ENCODE peak calls at places on chromosome 9, in seven cellular contexts. E is AG10803, U is GOT3, O is nephron progenitor cell, H is K562, W is cardiac muscle cell, P is tibial artery. V is an unnamed sample.

GRCh38 chr9:94108584-94108983 is 24.3 kb downstream of the PTPDC1 start:
- DNase-seq in W (no peak), H (no peak), P (peak), O (no peak), E (peak), U (no peak), V (no peak)

GRCh38 chr9:136231478-136232297 is 13.9 kb downstream of the QSOX2 start:
- DNase-seq in O (no peak), U (no peak), E (no peak), W (no peak), P (no peak), H (peak), V (no peak)

GRCh38 chr9:75238311-75238976 is 150.1 kb downstream of the OSTF1 start:
- DNase-seq in U (no peak), W (peak), E (peak), O (peak), H (peak), P (no peak), V (peak)

GRCh38 chr9:112120471-112120925 is 54.6 kb downstream of the SUSD1 start:
- DNase-seq in O (no peak), U (no peak), P (no peak), E (no peak), W (no peak), H (no peak), V (no peak)

GRCh38 chr9:37309136-37309535 is 113.4 kb upstream of the GRHPR start:
- DNase-seq in H (peak), E (no peak), O (no peak), P (no peak), W (no peak), U (no peak), V (peak)

GRCh38 chr9:129148463-129149204 is 29.4 kb downstream of the IER5L start:
- DNase-seq in E (no peak), U (no peak), W (no peak), P (no peak), H (no peak), O (no peak), V (no peak)

GRCh38 chr9:14315754-14316573 is 2.0 kb upstream of the NFIB start:
- DNase-seq in O (peak), P (peak), H (peak), U (no peak), W (peak), E (no peak), V (peak)

GRCh38 chr9:103335461-103335860 is 340.3 kb downstream of the CYLC2 start:
- DNase-seq in O (no peak), U (no peak), E (no peak), H (no peak), W (no peak), P (no peak), V (no peak)

GRCh38 chr9:91408475-91408874 is 15.2 kb downstream of the NFIL3 start:
- DNase-seq in P (no peak), W (no peak), E (no peak), U (no peak), H (no peak), O (no peak), V (no peak)

GRCh38 chr9:136225748-136226679 is 19.6 kb downstream of the QSOX2 start:
- DNase-seq in O (peak), P (no peak), E (peak), W (peak), H (peak), U (no peak), V (peak)